ENCODE peak calls at places on chromosomes 12 and 14, in nine cellular contexts. Y, L, D, B, E, H, J, O and R are unnamed samples.

GRCh38 chr14:49287004-49287403 is 299.2 kb downstream of the RPS29 start:
- DNase-seq in J (no peak), B (no peak), H (no peak), E (no peak), D (no peak), O (no peak), L (no peak), Y (no peak), R (no peak)

GRCh38 chr14:100662850-100663527 is 63.7 kb upstream of the DLK1 start:
- DNase-seq in E (peak; percentile 69), H (no peak), O (peak; percentile 79), B (peak; percentile 65), J (peak; percentile 61), D (peak; percentile 81), L (no peak), Y (peak; percentile 76), R (peak; percentile 79)

GRCh38 chr12:100461330-100461973 is 12.2 kb upstream of the NR1H4 start:
- DNase-seq in D (no peak), H (no peak), O (no peak), Y (no peak), B (no peak), E (no peak), J (no peak), L (no peak), R (no peak)

GRCh38 chr12:69555461-69555860 is 29.8 kb upstream of the CCT2 start:
- DNase-seq in L (no peak), O (no peak), D (no peak), E (peak; percentile 85), J (peak; percentile 98), Y (no peak), H (peak; percentile 91), B (no peak), R (no peak)

GRCh38 chr12:42587564-42588307 is 1.8 kb downstream of the PRICKLE1 start:
- DNase-seq in O (no peak), H (no peak), B (no peak), D (no peak), Y (no peak), L (no peak), J (peak; percentile 16), E (no peak), R (peak; percentile 19)

GRCh38 chr12:110266381-110266909 is 14.6 kb upstream of the ATP2A2 start:
- DNase-seq in B (no peak), L (no peak), E (no peak), Y (no peak), H (no peak), D (no peak), O (no peak), J (no peak), R (no peak)

GRCh38 chr14:67837011-67837624 is 17.5 kb downstream of the RAD51B start:
- DNase-seq in J (peak; percentile 88), Y (peak; percentile 55), O (no peak), B (peak; percentile 79), L (no peak), H (peak; percentile 67), D (peak; percentile 74), E (peak; percentile 90), R (peak; percentile 53)

GRCh38 chr14:99273025-99273723 is 1.2 kb upstream of the BCL11B start:
- DNase-seq in E (no peak), J (no peak), O (no peak), D (peak; percentile 68), L (peak; percentile 88), B (no peak), Y (peak; percentile 50), H (no peak), R (peak; percentile 67)

GRCh38 chr12:68824597-68825250 is 16.7 kb downstream of the MDM2 start:
- DNase-seq in O (no peak), E (no peak), D (no peak), J (no peak), H (no peak), B (no peak), L (peak; percentile 32), Y (no peak), R (no peak)

DNA sequence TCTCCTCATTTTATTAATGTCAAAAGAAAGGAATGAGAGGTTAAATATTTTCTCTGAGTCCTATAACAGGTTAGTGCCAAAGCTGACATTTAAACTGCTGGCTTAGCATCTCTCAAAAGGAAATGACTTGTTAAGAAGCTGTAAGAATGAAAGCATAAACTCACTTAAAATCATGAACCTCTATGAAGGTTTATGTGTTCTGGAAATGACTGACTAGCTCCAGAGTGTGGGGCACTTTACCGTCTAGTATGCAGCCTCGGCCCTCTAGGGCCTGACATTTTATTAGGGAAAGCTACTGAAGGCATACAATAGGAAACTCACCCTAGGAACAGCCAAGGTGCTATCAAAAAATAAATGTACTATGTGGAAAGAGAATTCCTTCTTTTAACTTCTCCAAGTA is 35.1 kb downstream of the SPX start:
- DNase-seq in Y (no peak), D (no peak), B (no peak), E (peak; percentile 8), H (no peak), L (no peak), J (no peak), O (no peak), R (no peak)
- TF ChIP-seq CTCF in Y (no peak), D (no peak), B (no peak), E (no peak), H (no peak), L (no peak), J (no peak), O (no peak), R (no peak)

DNA sequence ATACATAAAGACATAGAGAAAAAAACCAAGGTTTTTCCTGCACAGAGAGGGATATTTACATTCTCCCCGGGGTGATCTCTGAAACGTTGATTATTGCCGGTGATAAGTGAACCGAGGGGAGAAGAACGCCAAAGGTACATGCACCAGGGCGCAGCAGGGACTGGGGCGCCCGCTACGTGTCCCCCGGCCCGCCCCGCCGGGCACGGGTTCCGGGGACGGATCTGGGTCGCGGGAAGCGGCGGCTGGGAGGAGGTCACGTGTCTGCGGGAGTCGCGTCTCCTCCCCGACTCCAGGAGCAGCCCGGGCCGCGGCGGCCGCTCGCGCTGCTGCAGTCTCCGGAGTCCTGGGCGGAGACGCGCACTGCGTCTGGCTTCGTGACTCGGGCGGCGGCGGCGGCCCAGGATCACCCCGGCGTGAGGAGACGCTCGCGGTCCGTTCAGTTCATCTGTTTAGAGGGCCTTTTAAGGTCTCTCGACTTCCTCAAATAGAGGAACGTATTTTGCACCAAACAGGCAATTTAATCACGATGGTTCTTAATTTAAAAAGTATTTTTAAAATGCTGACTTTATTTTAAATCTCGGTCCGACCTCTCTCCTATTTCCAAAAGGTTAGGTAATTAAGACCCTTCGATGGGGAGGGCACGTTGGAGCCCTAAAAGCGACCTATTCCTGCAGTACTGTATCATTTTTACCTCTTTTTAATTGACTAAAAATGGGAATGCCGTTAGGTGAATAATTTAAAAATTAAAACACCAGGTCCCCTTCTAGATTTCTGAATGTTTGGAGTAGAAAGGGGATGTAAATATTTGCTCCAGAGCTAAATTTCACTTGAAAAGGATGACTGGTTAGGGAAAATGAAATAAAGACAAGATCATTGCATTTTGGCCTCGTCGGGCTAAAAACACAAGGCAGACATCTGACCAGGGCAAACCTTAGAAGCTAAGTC is 1.8 kb upstream of the BHLHE41 start:
- DNase-seq in E (peak; percentile 84), B (no peak), Y (peak; percentile 79), D (peak; percentile 94), L (peak; percentile 96), H (no peak), J (peak; percentile 80), O (peak; percentile 92), R (peak; percentile 84)
- TF ChIP-seq CTCF in E (no peak), B (no peak), Y (no peak), D (no peak), L (no peak), H (no peak), J (no peak), O (no peak), R (no peak)

GRCh38 chr12:120235369-120236123 is 30.0 kb downstream of the PXN start:
- DNase-seq in Y (no peak), D (peak; percentile 55), J (no peak), H (no peak), L (no peak), E (peak; percentile 60), B (peak; percentile 31), O (no peak), R (peak; percentile 43)
- TF ChIP-seq CTCF in Y (peak; percentile 25), D (peak; percentile 58), J (peak; percentile 35), H (peak; percentile 24), L (no peak), E (peak; percentile 40), B (peak; percentile 71), O (no peak), R (peak; percentile 51)

DNA sequence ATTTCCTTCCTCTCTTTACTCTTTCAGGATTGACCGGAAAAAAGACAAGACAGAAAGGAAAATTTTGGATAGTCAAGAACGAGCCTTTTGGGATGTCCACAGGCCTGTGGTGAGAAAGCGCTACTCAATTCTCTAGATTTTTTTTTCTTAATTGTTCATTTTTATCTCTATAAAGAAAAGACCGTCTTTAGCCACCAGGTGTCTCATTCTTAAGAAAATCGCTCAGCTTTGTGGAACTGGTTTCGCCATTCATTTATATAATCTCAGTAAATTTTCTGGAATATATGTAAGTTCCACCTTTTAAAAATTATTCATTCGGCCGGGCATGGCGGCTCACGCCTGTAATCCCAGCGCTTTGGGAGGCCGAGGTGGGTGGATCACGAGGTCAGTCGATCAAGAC is 421.1 kb downstream of the DPF3 start:
- DNase-seq in E (peak; percentile 8), J (peak; percentile 12), Y (no peak), L (no peak), B (no peak), D (no peak), O (no peak), H (no peak), R (no peak)
- TF ChIP-seq CTCF in E (no peak), J (no peak), Y (peak; percentile 31), L (no peak), B (peak; percentile 38), D (peak; percentile 22), O (no peak), H (no peak), R (peak; percentile 28)